ENCODE peak calls at places on chromosome 16, in eight cellular contexts. B is GM23338, R is HFFc6, P is AG04450, O is pancreas, M is heart left ventricle, N is H9, Q is dorsolateral prefrontal cortex. F is an unnamed sample.
A peak's percentile ranks its signal among the peaks of the same experiment; 100 is the strongest.

GRCh38 chr16:88638323-88639230 is at the start of gene IL17C:
- DNase-seq in M (no peak), Q (no peak), O (peak; percentile 83), B (peak; percentile 80), N (peak; percentile 80), R (no peak), P (no peak), F (peak; percentile 39)

GRCh38 chr16:31568577-31569359 is 41.1 kb downstream of the AHSP start:
- DNase-seq in Q (no peak), B (peak; percentile 76), O (peak; percentile 10), N (peak; percentile 48), M (no peak), P (no peak), R (no peak), F (no peak)

GRCh38 chr16:29743827-29744531 is 1.8 kb downstream of the C16orf54 start:
- DNase-seq in R (no peak), B (peak; percentile 35), N (no peak), Q (no peak), P (no peak), O (no peak), M (no peak), F (no peak)

GRCh38 chr16:75065149-75065807 is 51.3 kb downstream of the LDHD start:
- DNase-seq in R (no peak), O (no peak), Q (no peak), P (no peak), N (no peak), B (no peak), M (no peak), F (no peak)

GRCh38 chr16:31702796-31703195 is 170.8 kb upstream of the ZNF267 start:
- DNase-seq in R (no peak), B (no peak), M (no peak), O (no peak), N (no peak), Q (no peak), P (no peak), F (no peak)

GRCh38 chr16:77943770-77944169 is 78.6 kb upstream of the CLEC3A start:
- DNase-seq in N (no peak), R (no peak), Q (no peak), O (no peak), B (no peak), P (no peak), M (no peak), F (no peak)

GRCh38 chr16:87895641-87896141 is 26.4 kb upstream of the SLC7A5 start:
- DNase-seq in N (no peak), R (peak; percentile 81), B (no peak), M (no peak), O (no peak), Q (peak; percentile 88), P (no peak), F (peak; percentile 32)

GRCh38 chr16:69476920-69477418 is 52.5 kb downstream of the CYB5B start:
- DNase-seq in N (no peak), Q (no peak), O (no peak), R (peak; percentile 96), P (peak; percentile 77), M (no peak), B (no peak), F (no peak)

GRCh38 chr16:79434771-79435170 is 165.8 kb downstream of the MAF start:
- DNase-seq in N (no peak), Q (no peak), P (no peak), R (no peak), O (no peak), B (no peak), M (no peak), F (no peak)

GRCh38 chr16:87818533-87819161 is 50.7 kb downstream of the SLC7A5 start:
- DNase-seq in N (no peak), M (no peak), R (no peak), B (no peak), O (no peak), Q (no peak), P (no peak), F (no peak)

GRCh38 chr16:57380671-57381462 is 8.6 kb downstream of the CX3CL1 start:
- DNase-seq in R (peak; percentile 3), N (no peak), Q (no peak), B (no peak), P (no peak), M (no peak), O (peak; percentile 40), F (no peak)

GRCh38 chr16:29819506-29819905 is 756 bp upstream of the MVP start:
- DNase-seq in M (no peak), O (peak; percentile 44), P (no peak), Q (no peak), B (no peak), N (no peak), R (no peak), F (no peak)

GRCh38 chr16:88355093-88355388 is 27.7 kb upstream of the ZNF469 start:
- DNase-seq in O (no peak), M (no peak), N (no peak), P (no peak), Q (no peak), R (no peak), B (no peak), F (no peak)

DNA sequence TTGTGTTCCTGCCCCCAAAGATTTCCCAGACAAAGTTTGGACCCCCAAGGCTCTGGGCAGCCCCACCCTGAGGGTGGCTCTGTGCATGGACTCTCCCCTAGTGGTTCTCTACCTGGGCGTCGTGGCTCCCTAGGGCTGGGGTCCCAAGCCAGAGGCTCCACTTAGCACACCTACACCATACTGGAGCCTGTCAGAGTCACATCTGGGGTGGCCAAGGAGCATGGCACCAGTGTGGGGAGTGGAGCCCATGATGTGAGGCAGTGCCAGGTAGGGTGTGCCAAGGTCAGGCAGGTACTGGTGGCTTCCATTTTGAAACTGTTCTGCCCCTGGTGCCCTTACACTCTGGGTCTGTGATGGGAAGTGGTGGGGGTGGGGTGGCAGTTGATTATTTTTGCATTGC is 109.9 kb upstream of the GNAO1 start:
- DNase-seq in R (no peak), M (no peak), Q (no peak), B (no peak), P (no peak), O (no peak), N (no peak), F (no peak)
- TF ChIP-seq CTCF in R (no peak), M (no peak), Q (no peak), B (no peak), P (no peak), O (no peak), N (no peak), F (no peak)

DNA sequence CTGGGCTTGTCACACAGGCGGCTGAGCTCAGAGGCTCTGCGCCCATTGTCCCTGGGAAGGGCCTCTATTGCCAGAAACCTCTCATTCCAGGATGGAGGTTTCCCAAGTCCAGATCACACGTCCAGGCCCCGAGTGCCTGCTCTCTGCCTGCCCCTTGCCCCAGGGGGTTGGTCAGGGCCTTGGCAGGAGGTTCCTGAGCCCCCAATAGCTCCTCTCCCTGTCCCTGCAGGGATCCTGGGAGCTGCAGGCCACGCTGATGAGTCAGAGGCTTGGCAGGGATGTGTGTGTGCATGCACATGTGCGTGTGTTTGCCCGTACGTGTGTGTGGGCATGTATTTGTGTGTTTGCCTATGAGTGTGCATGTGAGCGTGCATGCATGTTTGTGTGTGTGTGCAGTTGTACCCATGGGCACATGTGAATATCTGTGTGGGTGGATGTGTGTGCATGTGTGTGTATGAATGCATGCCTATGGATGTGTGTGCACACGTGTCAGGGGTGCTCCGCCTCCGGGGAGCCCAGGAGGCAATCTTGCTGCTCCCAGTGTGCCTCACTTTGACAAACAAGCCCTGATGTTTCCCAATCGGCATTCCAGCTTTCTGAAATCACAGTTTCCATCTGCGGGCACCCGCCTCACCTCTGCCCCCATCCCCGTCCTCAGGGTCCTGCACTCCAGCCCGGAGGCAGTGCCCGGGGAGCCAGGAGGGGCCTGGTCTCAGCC is 98.4 kb upstream of the GSE1 start:
- DNase-seq in P (peak; percentile 86), O (peak; percentile 87), Q (peak; percentile 52), B (peak; percentile 61), N (no peak), R (peak; percentile 92), M (peak; percentile 77), F (no peak)
- TF ChIP-seq CTCF in P (no peak), O (no peak), Q (no peak), B (no peak), N (no peak), R (peak; percentile 30), M (no peak), F (no peak)

DNA sequence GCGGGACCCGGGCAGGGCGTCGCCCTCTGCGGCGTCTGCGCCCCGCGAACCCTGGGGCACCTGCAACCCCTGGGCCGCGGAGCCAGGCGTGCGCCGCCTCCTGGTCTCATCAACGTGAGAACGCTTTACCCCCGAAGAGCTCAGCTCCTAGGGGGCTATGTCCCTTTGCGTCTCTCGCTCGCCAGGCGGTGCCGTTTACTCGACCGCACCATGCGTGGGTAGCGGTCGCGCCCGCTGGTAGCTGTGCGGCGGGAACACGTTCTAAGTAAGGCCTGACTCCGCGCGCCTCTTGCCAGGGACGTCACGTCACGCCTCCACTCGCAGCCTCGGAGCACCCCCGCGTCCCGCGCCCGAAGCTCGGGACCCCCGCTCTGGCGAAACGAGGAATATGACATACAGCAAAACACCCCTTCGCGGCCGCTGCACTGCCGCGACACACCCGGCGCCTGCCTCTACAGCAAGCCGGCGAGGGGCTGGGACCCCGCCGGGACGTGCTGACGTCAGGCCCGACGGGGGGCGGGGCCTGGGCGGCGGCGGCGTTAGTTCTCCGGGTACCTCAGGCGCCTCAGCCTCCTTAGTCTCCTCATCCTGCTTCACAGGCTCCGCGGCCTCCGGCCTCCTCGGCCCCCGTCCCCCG is at the start of gene RAB11FIP3:
- DNase-seq in B (peak; percentile 86), M (peak; percentile 86), Q (peak; percentile 82), P (no peak), N (peak; percentile 85), O (peak; percentile 80), R (peak; percentile 26), F (peak; percentile 93)
- TF ChIP-seq CTCF in B (peak; percentile 21), M (peak; percentile 48), Q (no peak), P (peak; percentile 20), N (peak; percentile 47), O (no peak), R (peak; percentile 56), F (no peak)

GRCh38 chr16:49439676-49440075 is 66.1 kb downstream of the C16orf78 start:
- DNase-seq in M (no peak), N (no peak), O (no peak), B (no peak), R (no peak), P (no peak), Q (peak; percentile 14), F (no peak)

GRCh38 chr16:49443576-49443975 is 70.0 kb downstream of the C16orf78 start:
- DNase-seq in M (no peak), R (no peak), P (no peak), O (no peak), B (no peak), N (no peak), Q (no peak), F (no peak)

GRCh38 chr16:49440156-49441065 is 66.8 kb downstream of the C16orf78 start:
- DNase-seq in R (no peak), M (no peak), B (no peak), P (no peak), N (no peak), Q (peak; percentile 83), O (no peak), F (no peak)

GRCh38 chr16:49442805-49443204 is 69.2 kb downstream of the C16orf78 start:
- DNase-seq in M (no peak), O (no peak), N (no peak), P (no peak), B (no peak), R (no peak), Q (no peak), F (no peak)

DNA sequence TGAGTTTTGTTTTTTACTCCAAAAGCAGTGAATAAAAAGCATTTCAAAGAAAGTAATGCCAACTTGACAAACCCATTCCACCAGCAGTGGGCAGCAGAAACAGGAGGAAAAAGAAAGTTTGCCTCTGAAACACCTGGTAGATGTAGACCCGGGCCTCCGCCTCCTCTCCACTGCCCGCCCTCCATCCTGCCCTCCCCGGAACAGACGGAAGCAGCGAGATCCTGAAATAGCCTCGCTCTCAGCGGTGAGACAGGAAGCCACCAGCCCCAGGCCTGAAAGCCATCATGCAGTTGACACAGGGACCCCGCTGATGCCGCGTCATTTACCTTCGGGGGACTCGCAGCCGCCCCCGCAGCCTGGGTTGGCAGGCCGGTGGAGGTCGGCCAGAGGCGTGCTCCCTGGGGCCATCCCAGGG is 67.8 kb downstream of the C16orf78 start:
- DNase-seq in N (peak; percentile 87), P (no peak), O (peak; percentile 17), R (no peak), M (peak; percentile 51), Q (no peak), B (peak; percentile 79), F (peak; percentile 24)
- TF ChIP-seq CTCF in N (peak; percentile 58), P (no peak), O (no peak), R (no peak), M (peak; percentile 56), Q (no peak), B (peak; percentile 54), F (no peak)